ENCODE peak calls at places on chromosomes 6 and 20, in five cellular contexts. K, A, H, U and P are unnamed samples.

GRCh38 chr20:20824924-20825584 is 112.6 kb upstream of the RALGAPA2 start:
- DNase-seq in K (peak; percentile 77), A (no peak), H (peak; percentile 37), U (peak; percentile 55), P (no peak)

GRCh38 chr6:8481727-8482126 is 46.4 kb upstream of the SLC35B3 start:
- DNase-seq in K (no peak), A (no peak), H (peak; percentile 47), U (peak; percentile 38), P (no peak)

GRCh38 chr6:82840571-82840970 is 225.1 kb downstream of the UBE3D start:
- DNase-seq in K (no peak), A (no peak), H (peak; percentile 23), U (peak; percentile 2), P (peak; percentile 49)

GRCh38 chr20:39880890-39881289 is 808.1 kb downstream of the MAFB start:
- DNase-seq in K (no peak), A (no peak), H (peak; percentile 47), U (no peak), P (no peak)

GRCh38 chr6:15513131-15513771 is 149.6 kb downstream of the DTNBP1 start:
- DNase-seq in K (no peak), A (no peak), H (no peak), U (no peak), P (no peak)

GRCh38 chr6:11142296-11143027 is 30.9 kb upstream of the ERVFRD-1 start:
- DNase-seq in K (no peak), A (no peak), H (no peak), U (peak; percentile 35), P (no peak)

GRCh38 chr6:121652726-121653623 is 217.5 kb downstream of the GJA1 start:
- DNase-seq in K (peak; percentile 34), A (no peak), H (peak; percentile 92), U (peak; percentile 69), P (no peak)

GRCh38 chr20:58473818-58474425 is 41.3 kb downstream of the APCDD1L start:
- DNase-seq in K (no peak), A (no peak), H (no peak), U (no peak), P (no peak)

GRCh38 chr6:79146426-79146825 is 68.4 kb upstream of the PHIP start:
- DNase-seq in K (no peak), A (no peak), H (no peak), U (no peak), P (no peak)

GRCh38 chr20:62019144-62019805 is 46.4 kb downstream of the TAF4 start:
- DNase-seq in K (no peak), A (no peak), H (no peak), U (no peak), P (no peak)

GRCh38 chr20:34938466-34939163 is 17.0 kb downstream of the GSS start:
- DNase-seq in K (no peak), A (no peak), H (no peak), U (no peak), P (no peak)

GRCh38 chr6:146913842-146914562 is 290.2 kb upstream of the STXBP5 start:
- DNase-seq in K (peak; percentile 91), A (no peak), H (peak; percentile 99), U (peak; percentile 93), P (peak; percentile 98)

GRCh38 chr6:67248077-67248476 is 1387.0 kb upstream of the ADGRB3 start:
- DNase-seq in K (no peak), A (no peak), H (no peak), U (no peak), P (no peak)

GRCh38 chr20:62651285-62652021 is 9.2 kb downstream of the SLCO4A1 start:
- DNase-seq in K (peak; percentile 65), A (no peak), H (peak; percentile 41), U (no peak), P (no peak)

GRCh38 chr20:50513169-50514034 is 3.2 kb downstream of the PTPN1 start:
- DNase-seq in K (no peak), A (no peak), H (peak; percentile 81), U (peak; percentile 64), P (no peak)

GRCh38 chr6:44476849-44477248 is 89.3 kb downstream of the CDC5L start:
- DNase-seq in K (no peak), A (no peak), H (no peak), U (no peak), P (no peak)

GRCh38 chr6:14009416-14009815 is 84.7 kb downstream of the RNF182 start:
- DNase-seq in K (no peak), A (peak; percentile 64), H (no peak), U (no peak), P (no peak)

GRCh38 chr6:53395986-53396385 is 47.2 kb upstream of the ELOVL5 start:
- DNase-seq in K (no peak), A (no peak), H (no peak), U (no peak), P (no peak)

GRCh38 chr6:149150999-149151398 is 166.5 kb upstream of the TAB2 start:
- DNase-seq in K (no peak), A (no peak), H (no peak), U (no peak), P (no peak)

GRCh38 chr6:56953597-56954388 is 1.1 kb upstream of the BEND6 start:
- DNase-seq in K (peak; percentile 7), A (no peak), H (no peak), U (no peak), P (no peak)

GRCh38 chr20:63290677-63291472 is 2.1 kb upstream of the COL20A1 start:
- DNase-seq in K (peak; percentile 73), A (no peak), H (peak; percentile 31), U (peak; percentile 62), P (no peak)

GRCh38 chr6:11815231-11815630 is 36.6 kb upstream of the ADTRP start:
- DNase-seq in K (no peak), A (no peak), H (peak; percentile 43), U (peak; percentile 68), P (no peak)

GRCh38 chr6:26022166-26022510 is 59.5 kb downstream of the TRIM38 start:
- DNase-seq in K (peak; percentile 82), A (no peak), H (peak; percentile 94), U (peak; percentile 77), P (no peak)

GRCh38 chr20:45506927-45507820 is 8.2 kb downstream of the SPINT3 start:
- DNase-seq in K (no peak), A (no peak), H (no peak), U (peak; percentile 83), P (no peak)

GRCh38 chr6:15366879-15367278 is 121.0 kb downstream of the JARID2 start:
- DNase-seq in K (no peak), A (no peak), H (no peak), U (no peak), P (no peak)

GRCh38 chr6:20840675-20841074 is 306.4 kb downstream of the CDKAL1 start:
- DNase-seq in K (no peak), A (no peak), H (peak; percentile 78), U (no peak), P (peak; percentile 78)

GRCh38 chr20:47352332-47353223 is 3.9 kb downstream of the ZMYND8 start:
- DNase-seq in K (no peak), A (no peak), H (peak; percentile 82), U (peak; percentile 48), P (no peak)

GRCh38 chr6:90284745-90285481 is 11.7 kb downstream of the BACH2 start:
- DNase-seq in K (no peak), A (no peak), H (peak; percentile 68), U (peak; percentile 60), P (peak; percentile 63)

GRCh38 chr6:85191656-85192055 is 258.2 kb upstream of the NT5E start:
- DNase-seq in K (no peak), A (no peak), H (peak; percentile 55), U (no peak), P (no peak)

GRCh38 chr6:116366740-116367275 is 3.9 kb upstream of the DSE start:
- DNase-seq in K (no peak), A (no peak), H (no peak), U (no peak), P (no peak)

GRCh38 chr6:116370328-116370716 is 425 bp upstream of the DSE start:
- DNase-seq in K (no peak), A (no peak), H (no peak), U (no peak), P (no peak)

GRCh38 chr6:116370717-116371383 is at the start of gene DSE:
- DNase-seq in K (peak; percentile 91), A (no peak), H (peak; percentile 90), U (peak; percentile 30), P (no peak)

GRCh38 chr6:116371384-116372209 is 850 bp downstream of the DSE start:
- DNase-seq in K (peak; percentile 90), A (no peak), H (peak; percentile 95), U (peak; percentile 82), P (peak; percentile 85)

DNA sequence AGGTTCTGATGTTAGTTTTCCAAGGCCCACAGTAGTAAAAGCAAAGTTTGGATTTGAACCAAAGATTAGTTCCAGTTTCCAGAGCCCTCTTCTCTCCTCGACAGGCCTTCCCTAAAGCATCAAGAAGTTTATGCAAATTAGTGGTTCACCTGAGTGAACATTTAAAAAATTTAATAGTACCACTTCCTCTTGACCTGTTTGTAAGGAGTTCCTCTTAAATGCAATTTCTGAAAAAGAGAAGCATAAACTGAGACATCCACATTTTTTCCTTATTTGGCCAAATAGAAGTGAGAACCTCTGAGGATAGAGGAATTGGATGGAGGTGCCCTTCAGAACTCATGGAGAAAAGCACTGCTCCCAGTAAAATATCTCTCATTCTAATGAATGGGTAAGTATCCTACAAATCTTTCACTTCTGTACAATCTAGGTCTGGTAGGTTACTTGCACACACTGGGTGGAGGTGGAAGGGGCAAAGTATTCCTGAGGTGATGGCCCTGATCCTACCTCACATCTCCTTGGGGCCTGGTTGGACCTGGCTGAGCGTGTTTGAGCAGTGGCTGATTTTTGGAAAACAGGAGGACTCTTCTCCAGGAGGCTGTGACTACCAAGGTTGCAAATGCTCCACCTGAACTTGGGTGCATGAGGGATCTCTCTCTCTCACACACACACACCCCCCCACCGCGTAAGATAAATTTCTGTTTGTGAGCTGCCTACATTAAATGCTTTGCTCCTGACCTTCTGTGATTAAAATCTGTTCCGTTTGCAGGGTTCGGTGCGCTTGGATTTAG is 1.0 kb upstream of the DSE start:
- DNase-seq in K (no peak), A (no peak), H (peak; percentile 31), U (no peak), P (no peak)
- H3K4me3 ChIP-seq in K (peak overlapping the region; percentile 71), A (peak overlapping the region; percentile 77), H (peak overlapping the region; percentile 88), U (peak overlapping the region; percentile 84), P (peak overlapping the region; percentile 85)

GRCh38 chr6:166997768-166998255 is 1.4 kb upstream of the CEP43 start:
- DNase-seq in K (peak; percentile 84), A (no peak), H (peak; percentile 84), U (peak; percentile 76), P (peak; percentile 52)
- TF ChIP-seq CTCF in K (peak; percentile 49), A (peak; percentile 13), H (peak; percentile 77), U (peak; percentile 30), P (peak; percentile 76)

GRCh38 chr20:4084721-4085120 is 69.4 kb upstream of the RNF24 start:
- DNase-seq in K (no peak), A (no peak), H (no peak), U (no peak), P (no peak)

GRCh38 chr20:4084096-4084495 is 68.7 kb upstream of the RNF24 start:
- DNase-seq in K (no peak), A (no peak), H (no peak), U (no peak), P (no peak)

GRCh38 chr20:4081396-4081795 is 66.0 kb upstream of the RNF24 start:
- DNase-seq in K (no peak), A (no peak), H (peak; percentile 63), U (no peak), P (no peak)

GRCh38 chr20:4083103-4083864 is 67.9 kb upstream of the RNF24 start:
- DNase-seq in K (no peak), A (no peak), H (no peak), U (no peak), P (no peak)

GRCh38 chr20:4082406-4083102 is 67.2 kb upstream of the RNF24 start:
- DNase-seq in K (peak; percentile 74), A (no peak), H (peak; percentile 83), U (peak; percentile 25), P (peak; percentile 83)
- H3K4me3 ChIP-seq in K (no peak overlapping the region), A (no peak overlapping the region), H (peak overlapping the region; percentile 21), U (no peak overlapping the region), P (no peak overlapping the region)

GRCh38 chr6:72522735-72523141 is 99.1 kb upstream of the KCNQ5 start:
- DNase-seq in K (peak; percentile 8), A (no peak), H (no peak), U (peak; percentile 10), P (no peak)
- TF ChIP-seq CTCF in K (no peak), A (no peak), H (peak; percentile 13), U (peak; percentile 37), P (no peak)